ENCODE peak calls at places on chromosomes 1 and 21, in six cellular contexts. C, L, X, N, R and B are unnamed samples.

GRCh38 chr1:33986389-33987095 is 122.7 kb downstream of the HMGB4 start:
- DNase-seq in C (no peak), L (peak; percentile 95), X (no peak), N (no peak), R (no peak), B (no peak)

GRCh38 chr1:96308314-96308713 is 413.3 kb upstream of the PTBP2 start:
- DNase-seq in C (no peak), L (no peak), X (no peak), N (no peak), R (no peak), B (no peak)

GRCh38 chr1:169999357-169999756 is 75.1 kb downstream of the KIFAP3 start:
- DNase-seq in C (no peak), L (peak; percentile 89), X (no peak), N (no peak), R (peak; percentile 7), B (no peak)

GRCh38 chr1:197358959-197359358 is 90.9 kb downstream of the CRB1 start:
- DNase-seq in C (no peak), L (no peak), X (no peak), N (no peak), R (no peak), B (no peak)

GRCh38 chr1:116878804-116879477 is 30.8 kb upstream of the PTGFRN start:
- DNase-seq in C (no peak), L (peak; percentile 31), X (no peak), N (no peak), R (peak; percentile 34), B (peak; percentile 16)

GRCh38 chr1:87180682-87181081 is 148.0 kb upstream of the LMO4 start:
- DNase-seq in C (no peak), L (no peak), X (no peak), N (no peak), R (no peak), B (peak; percentile 40)

GRCh38 chr1:20059847-20060246 is 10.1 kb upstream of the PLA2G5 start:
- DNase-seq in C (no peak), L (no peak), X (no peak), N (no peak), R (no peak), B (peak; percentile 7)

GRCh38 chr1:244869950-244870349 is 5.6 kb upstream of the HNRNPU start:
- DNase-seq in C (no peak), L (no peak), X (no peak), N (no peak), R (no peak), B (no peak)

GRCh38 chr1:63688302-63688701 is 85.5 kb upstream of the ROR1 start:
- DNase-seq in C (no peak), L (peak; percentile 80), X (no peak), N (no peak), R (peak; percentile 81), B (no peak)

GRCh38 chr1:3030663-3031381 is 9.6 kb downstream of the ACTRT2 start:
- DNase-seq in C (peak; percentile 53), L (no peak), X (no peak), N (peak; percentile 40), R (no peak), B (no peak)

GRCh38 chr1:153616885-153617428 is 832 bp upstream of the S100A14 start:
- DNase-seq in C (peak; percentile 49), L (peak; percentile 40), X (no peak), N (no peak), R (no peak), B (no peak)

GRCh38 chr21:17139696-17140095 is 373.1 kb upstream of the CXADR start:
- DNase-seq in C (no peak), L (peak; percentile 30), X (no peak), N (no peak), R (no peak), B (no peak)
- H3K4me3 ChIP-seq in C (no peak overlapping the region), L (peak overlapping the region; percentile 57), X (peak overlapping the region; percentile 40), N (no peak overlapping the region), R (no peak overlapping the region), B (peak overlapping the region; percentile 20)

GRCh38 chr1:92485374-92486250 is 1.1 kb downstream of the GFI1 start:
- DNase-seq in C (peak; percentile 90), L (peak; percentile 36), X (no peak), N (peak; percentile 88), R (no peak), B (no peak)

GRCh38 chr1:92486251-92487077 is at the start of gene GFI1:
- DNase-seq in C (peak; percentile 88), L (peak; percentile 62), X (no peak), N (peak; percentile 79), R (no peak), B (peak; percentile 96)

GRCh38 chr1:92487078-92487605 is 417 bp upstream of the GFI1 start:
- DNase-seq in C (no peak), L (no peak), X (no peak), N (no peak), R (no peak), B (no peak)

GRCh38 chr1:92488832-92489231 is 2.1 kb upstream of the GFI1 start:
- DNase-seq in C (no peak), L (peak; percentile 18), X (no peak), N (no peak), R (no peak), B (no peak)

GRCh38 chr1:92488416-92488815 is 1.7 kb upstream of the GFI1 start:
- DNase-seq in C (no peak), L (no peak), X (no peak), N (no peak), R (no peak), B (peak; percentile 18)
- H3K4me3 ChIP-seq in C (no peak overlapping the region), L (no peak overlapping the region), X (no peak overlapping the region), N (no peak overlapping the region), R (no peak overlapping the region), B (peak overlapping the region; percentile 73)

GRCh38 chr1:207514890-207515289 is 18.9 kb downstream of the CR1 start:
- DNase-seq in C (no peak), L (no peak), X (no peak), N (no peak), R (no peak), B (no peak)

DNA sequence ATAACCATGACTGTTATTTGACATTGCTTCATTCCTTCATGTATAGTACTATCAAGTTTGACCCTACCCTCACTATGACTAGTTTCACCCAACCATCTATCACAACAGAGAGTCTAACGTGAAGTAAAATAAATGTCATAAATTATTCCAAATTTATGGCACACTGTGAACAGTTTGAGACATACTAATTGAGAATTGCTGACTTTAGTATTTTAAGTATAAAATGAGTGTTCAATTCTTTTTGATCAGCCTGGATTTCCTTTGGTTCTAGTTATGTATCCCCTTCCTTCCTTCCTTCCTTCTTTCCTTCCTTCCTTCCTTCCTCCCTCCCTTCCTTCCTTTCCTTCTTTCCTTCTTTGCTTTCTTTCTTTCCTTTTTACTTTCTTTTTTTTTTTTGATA is 14.5 kb downstream of the CR1 start:
- DNase-seq in C (no peak), L (no peak), X (no peak), N (no peak), R (no peak), B (no peak)
- H3K4me3 ChIP-seq in C (no peak overlapping the region), L (no peak overlapping the region), X (no peak overlapping the region), N (no peak overlapping the region), R (no peak overlapping the region), B (no peak overlapping the region)

GRCh38 chr1:175188936-175189335 is 3.6 kb downstream of the KIAA0040 start:
- DNase-seq in C (no peak), L (no peak), X (no peak), N (peak; percentile 65), R (no peak), B (no peak)

GRCh38 chr1:175193339-175193950 is 869 bp upstream of the KIAA0040 start:
- DNase-seq in C (no peak), L (peak; percentile 10), X (peak; percentile 80), N (no peak), R (no peak), B (no peak)

GRCh38 chr1:175192630-175193338 is at the start of gene KIAA0040:
- DNase-seq in C (peak; percentile 87), L (peak; percentile 42), X (peak; percentile 95), N (peak; percentile 68), R (no peak), B (peak; percentile 53)

GRCh38 chr1:175192111-175192629 is 406 bp downstream of the KIAA0040 start:
- DNase-seq in C (peak; percentile 85), L (peak; percentile 37), X (peak; percentile 92), N (peak; percentile 56), R (no peak), B (no peak)

DNA sequence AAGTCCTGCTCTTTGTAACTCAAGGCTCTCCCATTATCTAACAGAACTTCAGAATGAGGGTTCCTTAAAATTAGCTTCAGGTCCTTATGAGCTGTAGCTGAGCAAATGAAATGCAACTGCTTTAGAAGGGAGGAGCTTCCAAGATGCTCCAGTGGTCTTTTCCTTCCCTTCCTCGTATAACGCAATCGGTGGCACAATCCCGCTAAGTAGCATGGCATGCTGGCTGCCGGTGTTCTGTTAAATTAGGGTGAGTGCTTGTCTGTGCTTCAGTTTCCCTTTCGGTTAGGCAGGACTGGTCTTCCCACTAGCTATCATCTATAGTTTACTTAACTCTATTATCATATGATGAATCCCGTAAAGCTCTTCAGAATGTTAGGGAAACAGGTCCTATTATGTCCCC is 922 bp downstream of the KIAA0040 start:
- DNase-seq in C (no peak), L (peak; percentile 4), X (peak; percentile 90), N (no peak), R (no peak), B (no peak)
- H3K4me3 ChIP-seq in C (peak overlapping the region; percentile 71), L (peak overlapping the region; percentile 68), X (peak overlapping the region; percentile 81), N (peak overlapping the region; percentile 95), R (no peak overlapping the region), B (peak overlapping the region; percentile 49)

GRCh38 chr1:56477164-56478111 is 101.9 kb downstream of the PLPP3 start:
- DNase-seq in C (peak; percentile 77), L (peak; percentile 71), X (peak; percentile 94), N (no peak), R (peak; percentile 42), B (no peak)
- H3K4me3 ChIP-seq in C (peak overlapping the region; percentile 66), L (peak overlapping the region; percentile 72), X (peak overlapping the region; percentile 72), N (no peak overlapping the region), R (peak overlapping the region; percentile 60), B (no peak overlapping the region)